ENCODE peak calls at places on chromosomes 2 and 18, in four cellular contexts. One of them, this sample, is unnamed.

GRCh38 chr2:217636578-217637267 is 366.1 kb downstream of the TNS1 start:
- DNase-seq in Panc1: no peak
- DNase-seq in PC-3: no peak
- DNase-seq in lower lobe of right lung: no peak
- DNase-seq in this sample: no peak

GRCh38 chr2:190069936-190070696 is 7.6 kb upstream of the MSTN start:
- DNase-seq in PC-3: peak; percentile 82
- DNase-seq in lower lobe of right lung: no peak
- DNase-seq in Panc1: peak; percentile 47
- DNase-seq in this sample: peak; percentile 19

GRCh38 chr2:75549401-75550253 is 11.1 kb downstream of the EVA1A start:
- DNase-seq in Panc1: no peak
- DNase-seq in lower lobe of right lung: no peak
- DNase-seq in PC-3: peak; percentile 65
- DNase-seq in this sample: no peak

GRCh38 chr2:157312866-157313486 is 12.6 kb downstream of the ERMN start:
- DNase-seq in lower lobe of right lung: no peak
- DNase-seq in PC-3: peak; percentile 49
- DNase-seq in Panc1: no peak
- DNase-seq in this sample: no peak

GRCh38 chr2:187442778-187443177 is 5.3 kb downstream of the CALCRL start:
- DNase-seq in Panc1: no peak
- DNase-seq in PC-3: no peak
- DNase-seq in lower lobe of right lung: no peak
- DNase-seq in this sample: no peak

GRCh38 chr2:12397861-12398260 is 318.9 kb upstream of the TRIB2 start:
- DNase-seq in lower lobe of right lung: no peak
- DNase-seq in Panc1: no peak
- DNase-seq in PC-3: no peak
- DNase-seq in this sample: no peak

GRCh38 chr2:1591461-1591770 is 152.9 kb downstream of the PXDN start:
- DNase-seq in PC-3: peak; percentile 50
- DNase-seq in lower lobe of right lung: no peak
- DNase-seq in Panc1: no peak
- DNase-seq in this sample: no peak

GRCh38 chr2:85259865-85260264 is 67.9 kb downstream of the TGOLN2 start:
- DNase-seq in Panc1: no peak
- DNase-seq in PC-3: no peak
- DNase-seq in lower lobe of right lung: no peak
- DNase-seq in this sample: no peak

GRCh38 chr2:158894078-158894477 is 74.4 kb upstream of the TANC1 start:
- DNase-seq in lower lobe of right lung: no peak
- DNase-seq in Panc1: no peak
- DNase-seq in PC-3: peak; percentile 70
- DNase-seq in this sample: peak; percentile 75

GRCh38 chr2:226508683-226509082 is 290.9 kb downstream of the IRS1 start:
- DNase-seq in PC-3: no peak
- DNase-seq in Panc1: no peak
- DNase-seq in lower lobe of right lung: no peak
- DNase-seq in this sample: no peak

GRCh38 chr18:21164746-21165145 is 53.1 kb upstream of the ROCK1 start:
- DNase-seq in PC-3: no peak
- DNase-seq in Panc1: no peak
- DNase-seq in lower lobe of right lung: no peak
- DNase-seq in this sample: no peak

GRCh38 chr2:158753561-158754302 is 41.4 kb upstream of the DAPL1 start:
- DNase-seq in PC-3: peak; percentile 73
- DNase-seq in lower lobe of right lung: no peak
- DNase-seq in Panc1: peak; percentile 63
- DNase-seq in this sample: peak; percentile 81

GRCh38 chr2:47221039-47221438 is 65.9 kb upstream of the STPG4 start:
- DNase-seq in lower lobe of right lung: no peak
- DNase-seq in PC-3: peak; percentile 48
- DNase-seq in Panc1: no peak
- DNase-seq in this sample: no peak

GRCh38 chr2:83730258-83730657 is 728.8 kb downstream of the SUCLG1 start:
- DNase-seq in Panc1: no peak
- DNase-seq in lower lobe of right lung: no peak
- DNase-seq in PC-3: no peak
- DNase-seq in this sample: no peak

GRCh38 chr2:156834431-156834830 is 398.3 kb downstream of the GPD2 start:
- DNase-seq in lower lobe of right lung: no peak
- DNase-seq in Panc1: no peak
- DNase-seq in PC-3: no peak
- DNase-seq in this sample: no peak

GRCh38 chr2:232316382-232317190 is 62.0 kb upstream of the ALPP start:
- DNase-seq in PC-3: no peak
- DNase-seq in Panc1: no peak
- DNase-seq in lower lobe of right lung: no peak
- DNase-seq in this sample: no peak

GRCh38 chr2:160464996-160465395 is 28.6 kb downstream of the RBMS1 start:
- DNase-seq in PC-3: no peak
- DNase-seq in lower lobe of right lung: no peak
- DNase-seq in Panc1: no peak
- DNase-seq in this sample: no peak

GRCh38 chr2:88016948-88017779 is 817 bp upstream of the RNU2-63P start:
- DNase-seq in lower lobe of right lung: peak; percentile 73
- DNase-seq in PC-3: no peak
- DNase-seq in Panc1: peak; percentile 45
- DNase-seq in this sample: peak; percentile 79

GRCh38 chr2:101474752-101475384 is at the start of gene RFX8:
- DNase-seq in Panc1: no peak
- DNase-seq in lower lobe of right lung: no peak
- DNase-seq in PC-3: peak; percentile 53
- DNase-seq in this sample: no peak

GRCh38 chr18:45103319-45104070 is 422.8 kb downstream of the SETBP1 start:
- DNase-seq in Panc1: no peak
- DNase-seq in PC-3: no peak
- DNase-seq in lower lobe of right lung: no peak
- DNase-seq in this sample: no peak

GRCh38 chr2:83900859-83901258 is 558.2 kb downstream of the SUCLG1 start:
- DNase-seq in PC-3: peak; percentile 54
- DNase-seq in lower lobe of right lung: no peak
- DNase-seq in Panc1: peak; percentile 7
- DNase-seq in this sample: peak; percentile 40

GRCh38 chr2:10498525-10499274 is 50.6 kb upstream of the ODC1 start:
- DNase-seq in lower lobe of right lung: no peak
- DNase-seq in Panc1: no peak
- DNase-seq in PC-3: no peak
- DNase-seq in this sample: no peak

GRCh38 chr18:12990128-12990485 is 1.1 kb upstream of the CEP192 start:
- DNase-seq in lower lobe of right lung: no peak
- DNase-seq in PC-3: no peak
- DNase-seq in Panc1: no peak
- DNase-seq in this sample: no peak

GRCh38 chr18:3792711-3793110 is 342.7 kb downstream of the TGIF1 start:
- DNase-seq in Panc1: no peak
- DNase-seq in lower lobe of right lung: no peak
- DNase-seq in PC-3: no peak
- DNase-seq in this sample: no peak

GRCh38 chr18:3796434-3796833 is 346.5 kb downstream of the TGIF1 start:
- DNase-seq in lower lobe of right lung: no peak
- DNase-seq in Panc1: no peak
- DNase-seq in PC-3: no peak
- DNase-seq in this sample: no peak

GRCh38 chr18:3798032-3798431 is 348.1 kb downstream of the TGIF1 start:
- DNase-seq in PC-3: no peak
- DNase-seq in Panc1: no peak
- DNase-seq in lower lobe of right lung: no peak
- DNase-seq in this sample: no peak

GRCh38 chr18:3793545-3793944 is 343.6 kb downstream of the TGIF1 start:
- DNase-seq in lower lobe of right lung: no peak
- DNase-seq in PC-3: no peak
- DNase-seq in Panc1: no peak
- DNase-seq in this sample: no peak

GRCh38 chr18:3794537-3795348 is 344.8 kb downstream of the TGIF1 start:
- DNase-seq in Panc1: no peak
- DNase-seq in lower lobe of right lung: no peak
- DNase-seq in PC-3: peak; percentile 91
- DNase-seq in this sample: peak; percentile 79
- TF ChIP-seq CTCF in Panc1: no peak
- TF ChIP-seq CTCF in lower lobe of right lung: no peak
- TF ChIP-seq CTCF in PC-3: no peak
- TF ChIP-seq CTCF in this sample: no peak

GRCh38 chr2:177352441-177353070 is 40.0 kb upstream of the AGPS start:
- DNase-seq in lower lobe of right lung: no peak
- DNase-seq in Panc1: no peak
- DNase-seq in PC-3: no peak
- DNase-seq in this sample: no peak

GRCh38 chr2:177353084-177353483 is 39.5 kb upstream of the AGPS start:
- DNase-seq in PC-3: no peak
- DNase-seq in Panc1: no peak
- DNase-seq in lower lobe of right lung: no peak
- DNase-seq in this sample: no peak

GRCh38 chr2:177355874-177356273 is 36.7 kb upstream of the AGPS start:
- DNase-seq in PC-3: no peak
- DNase-seq in lower lobe of right lung: no peak
- DNase-seq in Panc1: no peak
- DNase-seq in this sample: no peak
- H3K27ac ChIP-seq in PC-3: no peak overlapping the region
- H3K27ac ChIP-seq in lower lobe of right lung: no peak overlapping the region
- H3K27ac ChIP-seq in Panc1: no peak overlapping the region
- H3K27ac ChIP-seq in this sample: no peak overlapping the region

DNA sequence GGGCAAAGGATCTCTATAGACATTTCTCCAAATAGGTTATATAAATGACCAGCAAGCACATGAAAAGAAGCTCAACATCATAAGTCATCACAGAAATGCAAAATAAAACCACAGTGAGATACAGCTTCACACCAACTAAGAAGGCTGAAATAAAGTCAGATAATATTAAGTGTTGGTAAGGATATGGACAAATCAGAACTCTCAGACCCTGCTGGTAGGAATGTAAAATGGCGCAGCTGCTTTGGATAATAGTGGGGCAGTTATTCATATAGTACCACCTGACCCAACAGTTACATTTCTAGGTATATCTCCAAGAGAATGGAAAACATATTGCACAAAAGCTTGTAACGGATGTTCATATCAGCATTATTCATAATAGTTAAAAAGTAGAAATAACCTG is 14.0 kb downstream of the EPB41L5 start:
- DNase-seq in Panc1: no peak
- DNase-seq in lower lobe of right lung: no peak
- DNase-seq in PC-3: no peak
- DNase-seq in this sample: no peak
- TF ChIP-seq CTCF in Panc1: no peak
- TF ChIP-seq CTCF in lower lobe of right lung: no peak
- TF ChIP-seq CTCF in PC-3: peak; percentile 48
- TF ChIP-seq CTCF in this sample: no peak

GRCh38 chr2:200797242-200797770 is 14.4 kb upstream of the BZW1 start:
- DNase-seq in PC-3: no peak
- DNase-seq in Panc1: no peak
- DNase-seq in lower lobe of right lung: no peak
- DNase-seq in this sample: no peak
- H3K27ac ChIP-seq in PC-3: no peak overlapping the region
- H3K27ac ChIP-seq in Panc1: no peak overlapping the region
- H3K27ac ChIP-seq in lower lobe of right lung: no peak overlapping the region
- H3K27ac ChIP-seq in this sample: peak overlapping the region; percentile 43

GRCh38 chr2:144452169-144453038 is 67.5 kb downstream of the ZEB2 start:
- DNase-seq in lower lobe of right lung: no peak
- DNase-seq in Panc1: no peak
- DNase-seq in PC-3: peak; percentile 14
- DNase-seq in this sample: no peak
- TF ChIP-seq CTCF in lower lobe of right lung: no peak
- TF ChIP-seq CTCF in Panc1: no peak
- TF ChIP-seq CTCF in PC-3: no peak
- TF ChIP-seq CTCF in this sample: no peak

DNA sequence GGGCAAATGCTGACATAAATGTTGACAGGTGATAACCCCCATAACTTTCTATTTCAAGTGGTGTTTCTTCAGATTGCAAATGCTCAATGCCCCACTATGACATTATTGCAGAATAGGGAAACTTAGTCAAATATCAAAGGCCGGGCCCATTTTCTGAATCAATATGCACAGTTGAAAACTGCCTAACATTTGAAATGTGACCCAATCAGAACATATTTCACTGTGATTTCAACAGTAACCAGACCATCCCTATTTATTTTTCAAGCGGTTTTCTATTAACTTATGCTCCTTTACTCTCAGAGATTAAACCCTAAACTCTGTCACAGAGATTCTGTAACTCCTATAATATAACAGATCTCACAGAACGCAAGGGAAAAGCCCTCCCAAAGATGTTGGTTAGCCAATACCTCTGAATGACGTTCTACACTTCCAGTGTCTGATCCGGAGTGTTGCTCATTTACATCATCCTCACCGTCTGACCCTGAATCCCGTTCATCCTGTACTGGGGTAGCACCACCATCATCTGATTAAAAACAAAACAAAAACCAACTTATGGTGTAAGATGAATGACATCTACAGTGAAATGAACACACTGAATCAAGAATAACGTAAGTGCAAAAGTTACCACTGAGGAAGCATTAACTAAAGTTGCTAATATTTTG is 2.9 kb downstream of the IWS1 start:
- DNase-seq in lower lobe of right lung: no peak
- DNase-seq in PC-3: no peak
- DNase-seq in Panc1: no peak
- DNase-seq in this sample: no peak
- H3K27ac ChIP-seq in lower lobe of right lung: no peak overlapping the region
- H3K27ac ChIP-seq in PC-3: no peak overlapping the region
- H3K27ac ChIP-seq in Panc1: no peak overlapping the region
- H3K27ac ChIP-seq in this sample: no peak overlapping the region